ENCODE peak calls at places on chromosomes 13 and 19, in seven cellular contexts. W is pancreas, P is heart left ventricle, G is fibroblast of lung, S is kidney epithelial cell, Q is iPS DF 6.9, H is suprapubic skin. F is an unnamed sample.

GRCh38 chr13:48892311-48892710 is 83.4 kb upstream of the FNDC3A start:
- DNase-seq in H (no peak), P (no peak), Q (no peak), G (peak), S (peak), W (no peak), F (peak)

GRCh38 chr19:56930647-56931592 is 90.4 kb upstream of the PEG3 start:
- DNase-seq in G (no peak), S (no peak), W (no peak), P (no peak), H (no peak), Q (no peak), F (no peak)

GRCh38 chr13:33126909-33127607 is 110.8 kb downstream of the KL start:
- DNase-seq in P (peak), H (no peak), S (no peak), Q (no peak), G (peak), W (peak), F (no peak)

GRCh38 chr13:45292176-45292575 is 48.8 kb downstream of the TPT1 start:
- DNase-seq in S (no peak), Q (no peak), G (peak), H (no peak), P (no peak), W (no peak), F (no peak)

GRCh38 chr13:111005808-111006494 is 91.1 kb upstream of the ANKRD10 start:
- DNase-seq in S (no peak), G (peak), W (peak), H (no peak), Q (no peak), P (peak), F (no peak)

GRCh38 chr19:4877753-4878490 is 10.5 kb upstream of the PLIN3 start:
- DNase-seq in H (no peak), S (no peak), Q (no peak), P (peak), W (no peak), G (no peak), F (no peak)

GRCh38 chr19:8814176-8814575 is 17.9 kb downstream of the ZNF558 start:
- DNase-seq in P (no peak), Q (no peak), H (no peak), S (no peak), G (no peak), W (no peak), F (no peak)

GRCh38 chr19:2188708-2189385 is 25.1 kb downstream of the DOT1L start:
- DNase-seq in W (no peak), G (no peak), P (no peak), S (no peak), Q (no peak), H (no peak), F (no peak)

GRCh38 chr13:40113644-40114304 is 458.3 kb downstream of the COG6 start:
- DNase-seq in H (no peak), P (no peak), G (peak), W (no peak), S (no peak), Q (no peak), F (no peak)

GRCh38 chr19:13821292-13821691 is 26.0 kb downstream of the ZSWIM4 start:
- DNase-seq in S (no peak), W (no peak), P (no peak), G (no peak), H (no peak), Q (no peak), F (no peak)

GRCh38 chr13:51874651-51875050 is 12.9 kb downstream of the CCDC70 start:
- DNase-seq in S (no peak), G (no peak), W (no peak), H (no peak), P (no peak), Q (no peak), F (no peak)

GRCh38 chr19:18339703-18340102 is 695 bp upstream of the PGPEP1 start:
- DNase-seq in P (no peak), W (no peak), H (no peak), S (no peak), G (no peak), Q (no peak), F (no peak)

GRCh38 chr13:111945086-111945485 is 121.9 kb upstream of the SOX1 start:
- DNase-seq in P (no peak), W (no peak), S (no peak), H (peak), G (no peak), Q (no peak), F (no peak)

GRCh38 chr19:41793414-41793727 is 3.0 kb upstream of the CEACAM3 start:
- DNase-seq in W (no peak), S (no peak), P (no peak), Q (no peak), H (no peak), G (no peak), F (no peak)

GRCh38 chr13:100738176-100738855 is 63.7 kb upstream of the TMTC4 start:
- DNase-seq in Q (no peak), W (no peak), P (no peak), G (no peak), S (no peak), H (no peak), F (peak)

GRCh38 chr13:41976491-41976890 is 15.6 kb upstream of the VWA8 start:
- DNase-seq in P (no peak), W (no peak), G (no peak), S (no peak), H (no peak), Q (no peak), F (peak)

GRCh38 chr13:77820431-77821149 is 98.0 kb downstream of the EDNRB start:
- DNase-seq in P (no peak), W (no peak), Q (no peak), S (no peak), G (no peak), H (no peak), F (peak)

GRCh38 chr13:45492538-45492937 is 27.8 kb downstream of the COG3 start:
- DNase-seq in P (no peak), W (no peak), H (no peak), S (no peak), G (no peak), Q (no peak), F (no peak)

GRCh38 chr19:10981496-10981895 is 20.7 kb downstream of the SMARCA4 start:
- DNase-seq in S (no peak), H (no peak), W (no peak), Q (no peak), G (peak), P (no peak), F (no peak)

GRCh38 chr19:55283548-55284393 is at the start of gene BRSK1:
- DNase-seq in W (no peak), H (no peak), P (peak), Q (no peak), G (peak), S (no peak), F (peak)

GRCh38 chr13:49412749-49413148 is 31.1 kb downstream of the CAB39L start:
- DNase-seq in G (no peak), Q (no peak), H (no peak), S (no peak), P (no peak), W (no peak), F (no peak)

GRCh38 chr13:110320645-110321044 is 13.6 kb downstream of the COL4A2 start:
- DNase-seq in G (no peak), H (no peak), Q (no peak), W (no peak), P (no peak), S (no peak), F (no peak)

GRCh38 chr13:50319603-50320296 is 304.5 kb downstream of the KCNRG start:
- DNase-seq in H (no peak), W (no peak), S (no peak), P (no peak), Q (no peak), G (peak), F (no peak)

GRCh38 chr13:73035660-73036059 is 23.1 kb upstream of the KLF5 start:
- DNase-seq in H (no peak), W (no peak), Q (no peak), P (no peak), S (no peak), G (no peak), F (no peak)

GRCh38 chr19:4609878-4610511 is 29.3 kb upstream of the TNFAIP8L1 start:
- DNase-seq in H (no peak), G (no peak), Q (no peak), W (no peak), P (peak), S (no peak), F (no peak)

GRCh38 chr19:45643927-45644771 is 5.0 kb upstream of the EML2 start:
- DNase-seq in H (no peak), P (no peak), S (no peak), Q (no peak), G (no peak), W (no peak), F (no peak)
- H3K4me3 ChIP-seq in H (no peak), P (no peak), S (no peak), Q (no peak), G (no peak), W (no peak), F (no peak)

DNA sequence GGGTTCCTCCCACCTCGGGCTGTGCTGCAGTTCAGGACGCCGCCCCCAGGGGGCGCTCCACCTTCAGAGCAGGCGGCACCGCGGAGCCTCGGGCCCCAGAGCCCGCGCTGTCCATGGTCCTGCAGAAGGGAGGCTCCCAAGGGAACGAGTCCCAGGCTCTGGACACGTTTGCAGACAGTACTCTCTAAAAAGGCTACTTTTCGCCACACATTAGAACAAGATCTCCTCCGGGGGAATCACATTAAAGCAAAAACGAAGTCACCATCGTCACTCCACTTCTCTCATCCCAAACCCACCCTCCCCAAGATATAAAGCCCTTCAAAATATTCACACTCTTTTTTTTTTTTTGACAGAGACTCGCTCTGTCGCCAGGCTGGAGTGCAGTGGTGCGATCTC is 4.6 kb upstream of the SIGLEC10 start:
- DNase-seq in P (peak), Q (peak), G (peak), W (peak), H (peak), S (peak), F (peak)
- H3K4me3 ChIP-seq in P (peak), Q (peak), G (no peak), W (no peak), H (no peak), S (no peak), F (no peak)

DNA sequence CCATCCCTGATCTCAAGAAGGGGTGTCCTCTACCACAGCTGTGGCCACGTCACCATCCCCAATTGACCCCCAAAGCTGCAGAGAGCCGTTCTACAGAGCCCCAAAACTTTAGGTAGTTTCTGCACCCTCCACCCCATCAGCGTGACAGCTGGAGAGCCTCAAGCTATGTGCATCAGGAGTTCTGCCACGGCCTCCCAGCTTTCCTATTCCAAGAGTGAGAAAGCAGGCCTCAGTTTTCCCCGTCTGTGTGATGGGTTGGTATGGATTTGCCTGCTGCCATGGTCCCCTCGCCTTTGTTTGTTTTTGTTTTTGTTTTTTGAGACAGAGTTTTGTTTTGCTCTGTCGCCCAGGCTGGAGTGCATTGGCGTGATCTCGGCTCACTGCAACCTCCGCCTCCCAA is 1.5 kb downstream of the BCL3 start:
- DNase-seq in H (no peak), S (no peak), W (no peak), Q (no peak), G (no peak), P (no peak), F (no peak)
- H3K4me3 ChIP-seq in H (peak), S (peak), W (peak), Q (no peak), G (peak), P (peak), F (no peak)

DNA sequence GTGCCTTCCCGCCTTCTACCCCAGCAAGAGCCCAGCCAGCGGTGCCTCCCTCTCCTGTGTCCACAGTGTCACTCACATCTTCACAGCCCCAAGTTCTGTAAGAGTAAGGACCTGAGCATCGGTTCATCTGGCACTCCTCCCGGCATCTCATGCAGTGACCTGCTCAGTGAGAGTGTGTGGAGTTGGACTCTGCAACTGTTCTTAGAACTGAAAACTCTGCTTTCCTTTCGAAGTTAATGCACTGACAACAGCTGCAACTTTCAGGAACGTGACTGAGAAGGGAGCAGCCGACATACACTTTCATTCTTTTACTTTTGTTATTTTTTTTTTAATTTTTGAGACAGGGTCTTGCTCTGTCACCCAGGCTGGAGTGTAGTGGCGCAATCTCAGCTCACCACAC is 41.2 kb downstream of the CEP89 start:
- DNase-seq in P (no peak), W (no peak), H (no peak), G (no peak), Q (no peak), S (no peak), F (no peak)
- H3K4me3 ChIP-seq in P (no peak), W (no peak), H (no peak), G (no peak), Q (no peak), S (no peak), F (no peak)

GRCh38 chr13:66344770-66345367 is 885.3 kb downstream of the PCDH9 start:
- DNase-seq in W (no peak), P (no peak), G (no peak), S (no peak), Q (no peak), H (no peak), F (no peak)
- H3K4me3 ChIP-seq in W (no peak), P (no peak), G (no peak), S (no peak), Q (no peak), H (no peak), F (no peak)

GRCh38 chr13:53341144-53341510 is 312.5 kb downstream of the OLFM4 start:
- DNase-seq in G (no peak), P (no peak), S (no peak), W (no peak), H (no peak), Q (no peak), F (no peak)

GRCh38 chr13:53338760-53339159 is 310.1 kb downstream of the OLFM4 start:
- DNase-seq in S (no peak), G (no peak), Q (no peak), P (no peak), H (no peak), W (no peak), F (no peak)

GRCh38 chr13:53342623-53343022 is 314.0 kb downstream of the OLFM4 start:
- DNase-seq in Q (no peak), H (no peak), W (no peak), S (no peak), G (no peak), P (no peak), F (no peak)

GRCh38 chr13:53340505-53341143 is 312.0 kb downstream of the OLFM4 start:
- DNase-seq in H (no peak), S (no peak), P (no peak), G (no peak), Q (no peak), W (no peak), F (no peak)

DNA sequence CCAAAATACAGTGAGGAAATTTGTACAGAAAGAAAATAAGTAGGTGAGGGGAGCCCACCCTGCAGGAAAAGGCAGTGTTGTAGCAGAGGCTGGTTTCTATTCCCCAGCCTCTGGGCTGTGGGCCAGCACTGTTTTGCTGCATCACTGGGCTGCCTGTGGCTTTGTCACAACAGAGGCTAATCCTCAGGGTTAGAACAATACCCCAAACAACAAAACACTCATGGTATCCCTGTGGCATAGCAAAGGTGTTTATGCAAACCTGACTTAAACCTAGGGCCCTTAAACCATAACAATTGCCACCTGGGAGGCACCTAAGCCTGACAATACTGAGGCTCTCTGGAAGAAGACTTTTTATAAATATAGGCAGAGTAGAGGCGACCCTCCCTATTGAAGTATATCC is 314.7 kb downstream of the OLFM4 start:
- DNase-seq in H (no peak), S (no peak), G (no peak), P (no peak), W (no peak), Q (peak), F (no peak)
- H3K4me3 ChIP-seq in H (no peak), S (no peak), G (no peak), P (no peak), W (no peak), Q (no peak), F (no peak)

GRCh38 chr19:38317104-38317612 is 1.4 kb upstream of the YIF1B start:
- DNase-seq in H (no peak), G (no peak), P (no peak), S (no peak), W (no peak), Q (no peak), F (no peak)
- H3K4me3 ChIP-seq in H (no peak), G (no peak), P (peak), S (no peak), W (no peak), Q (no peak), F (no peak)

GRCh38 chr19:17123041-17123440 is 47.5 kb downstream of the MYO9B start:
- DNase-seq in S (no peak), W (no peak), P (no peak), H (no peak), Q (no peak), G (no peak), F (no peak)

GRCh38 chr19:17117250-17117789 is 41.7 kb downstream of the MYO9B start:
- DNase-seq in Q (no peak), W (no peak), P (no peak), G (no peak), S (no peak), H (no peak), F (no peak)

GRCh38 chr19:17114414-17114831 is 38.8 kb downstream of the MYO9B start:
- DNase-seq in G (peak), Q (no peak), H (no peak), P (no peak), W (no peak), S (no peak), F (peak)

GRCh38 chr19:17121736-17122293 is 46.2 kb downstream of the MYO9B start:
- DNase-seq in H (no peak), S (no peak), W (no peak), Q (no peak), P (no peak), G (peak), F (no peak)

DNA sequence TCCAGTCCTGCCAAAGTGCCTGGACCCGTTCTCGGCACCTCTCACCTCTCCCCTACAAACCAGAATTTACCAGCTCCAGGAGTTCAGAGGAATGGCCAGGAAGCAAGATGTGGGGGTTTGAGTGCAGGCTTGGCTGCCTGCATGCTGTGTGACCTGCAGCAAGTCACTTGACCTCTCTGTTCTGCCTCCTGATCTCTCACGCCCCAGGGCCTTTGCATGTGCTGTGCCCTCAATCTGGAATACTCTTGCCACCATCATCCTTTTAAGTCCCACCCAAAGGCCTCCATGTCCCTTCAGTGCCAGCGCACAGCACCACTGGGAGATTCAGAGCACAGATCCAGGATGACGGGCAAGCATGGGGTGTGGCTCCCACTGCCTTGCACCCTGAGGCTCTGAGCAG is 43.4 kb downstream of the MYO9B start:
- DNase-seq in G (no peak), S (no peak), W (no peak), Q (no peak), H (no peak), P (no peak), F (no peak)
- H3K4me3 ChIP-seq in G (no peak), S (no peak), W (no peak), Q (no peak), H (no peak), P (no peak), F (no peak)